ENCODE peak calls at places on chromosomes 2 and 18, in four cellular contexts. L, H, P and O are unnamed samples.

GRCh38 chr2:10405441-10405840 is 42.7 kb downstream of the ODC1 start:
- DNase-seq in L (peak), H (peak), P (peak), O (peak)

GRCh38 chr18:13464432-13465125 is 246.0 kb downstream of the LDLRAD4 start:
- DNase-seq in L (peak), H (no peak), P (no peak), O (no peak)

GRCh38 chr18:54939375-54939917 is 19.8 kb downstream of the CCDC68 start:
- DNase-seq in L (no peak), H (no peak), P (peak), O (no peak)

GRCh38 chr2:100940240-100940639 is 61.8 kb upstream of the RPL31 start:
- DNase-seq in L (no peak), H (peak), P (no peak), O (no peak)

GRCh38 chr2:20439193-20439475 is 7.7 kb upstream of the RHOB start:
- DNase-seq in L (no peak), H (peak), P (peak), O (no peak)

GRCh38 chr2:131413148-131413747 is 49.3 kb upstream of the RAB6D start:
- DNase-seq in L (no peak), H (peak), P (peak), O (peak)

GRCh38 chr2:237819231-237819630 is 20.7 kb downstream of the RBM44 start:
- DNase-seq in L (no peak), H (peak), P (no peak), O (no peak)

GRCh38 chr2:100126897-100127401 is 15.4 kb downstream of the AFF3 start:
- DNase-seq in L (no peak), H (no peak), P (no peak), O (no peak)

GRCh38 chr2:10688921-10689807 is 611 bp downstream of the NOL10 start:
- DNase-seq in L (peak), H (no peak), P (peak), O (no peak)

GRCh38 chr2:96805026-96805425 is 11.0 kb upstream of the CNNM3 start:
- DNase-seq in L (no peak), H (no peak), P (no peak), O (no peak)

GRCh38 chr18:42310956-42311355 is 355.9 kb downstream of the PIK3C3 start:
- DNase-seq in L (peak), H (no peak), P (no peak), O (no peak)

GRCh38 chr2:18883626-18884456 is 294.5 kb upstream of the NT5C1B start:
- DNase-seq in L (no peak), H (peak), P (peak), O (no peak)

GRCh38 chr2:12096425-12096824 is 350.0 kb downstream of the LPIN1 start:
- DNase-seq in L (no peak), H (no peak), P (no peak), O (no peak)

GRCh38 chr2:54723300-54724149 is at the start of gene EML6:
- DNase-seq in L (peak), H (peak), P (peak), O (peak)
- TF ChIP-seq CTCF in L (no peak), H (no peak), P (peak), O (no peak)

DNA sequence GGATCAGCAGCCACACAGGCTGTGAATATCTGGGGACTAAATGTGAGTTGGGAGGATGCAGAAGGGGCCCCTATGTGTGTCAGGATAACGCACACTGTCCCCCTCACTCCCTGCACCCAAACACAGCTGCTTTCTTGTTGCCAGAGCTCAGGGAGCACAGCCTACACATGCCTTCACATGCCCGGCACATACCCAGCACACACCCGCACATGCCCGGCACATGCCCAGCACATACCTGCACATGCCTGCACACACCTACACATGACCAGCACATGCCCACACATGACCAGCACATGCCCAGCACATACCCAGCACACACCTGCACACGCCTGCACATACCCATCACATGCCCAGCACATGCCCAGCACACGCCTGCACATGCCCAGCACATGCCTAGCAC is 75.6 kb downstream of the TPO start:
- DNase-seq in L (no peak), H (no peak), P (no peak), O (no peak)
- H3K4me3 ChIP-seq in L (no peak), H (no peak), P (no peak), O (no peak)

DNA sequence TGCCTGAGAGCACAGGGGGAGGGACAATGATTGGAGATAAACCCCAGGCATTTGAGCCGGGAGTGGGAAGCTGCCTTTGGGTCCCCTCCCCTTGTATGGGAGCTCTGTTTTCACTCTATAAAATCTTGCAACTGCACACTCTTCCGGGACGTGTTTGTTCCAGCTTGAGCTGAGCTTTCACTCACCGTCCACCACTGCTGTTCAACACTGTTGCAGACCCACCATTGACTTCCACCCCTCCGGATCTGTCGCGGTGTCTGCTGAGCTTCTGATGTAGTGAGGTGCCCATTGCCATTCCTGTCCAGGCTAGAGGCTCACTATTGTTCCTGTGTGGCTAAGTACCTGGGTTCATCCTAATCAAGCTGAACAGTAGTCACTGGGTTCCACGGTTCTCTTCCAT is 231.6 kb upstream of the CWC22 start:
- DNase-seq in L (no peak), H (no peak), P (no peak), O (no peak)
- TF ChIP-seq CTCF in L (no peak), H (no peak), P (no peak), O (no peak)

GRCh38 chr2:29130295-29130694 is 15.1 kb downstream of the CLIP4 start:
- DNase-seq in L (no peak), H (peak), P (peak), O (peak)
- H3K4me3 ChIP-seq in L (no peak), H (no peak), P (no peak), O (no peak)

GRCh38 chr2:143586119-143586518 is 456.9 kb downstream of the ARHGAP15 start:
- DNase-seq in L (no peak), H (no peak), P (no peak), O (no peak)

GRCh38 chr2:143581134-143581533 is 451.9 kb downstream of the ARHGAP15 start:
- DNase-seq in L (no peak), H (no peak), P (no peak), O (no peak)

GRCh38 chr2:143579456-143579855 is 450.2 kb downstream of the ARHGAP15 start:
- DNase-seq in L (no peak), H (no peak), P (no peak), O (no peak)

GRCh38 chr2:143577489-143577888 is 448.3 kb downstream of the ARHGAP15 start:
- DNase-seq in L (no peak), H (no peak), P (no peak), O (no peak)

GRCh38 chr2:143581989-143582719 is 452.9 kb downstream of the ARHGAP15 start:
- DNase-seq in L (no peak), H (peak), P (peak), O (no peak)
- TF ChIP-seq CTCF in L (no peak), H (peak), P (peak), O (peak)

GRCh38 chr2:84882415-84882738 is 1.5 kb upstream of the TRABD2A start:
- DNase-seq in L (no peak), H (no peak), P (no peak), O (no peak)
- H3K4me3 ChIP-seq in L (peak), H (no peak), P (no peak), O (no peak)